ENCODE peak calls at places on chromosomes 12 and 14, in seven cellular contexts. K is iris pigment epithelial cell; E is stimulated activated CD8-positive, alpha-beta memory T cell treated with anti-CD3 and anti-CD28 coated beads, Interleukin-7, amount 100 ng/mL, for 24 hours; Y is NCI-H69; X is HFFc6; Q is HCEC 1CT; R is RPMI7951. G is an unnamed sample.

GRCh38 chr14:85058170-85058569 is 471.8 kb upstream of the FLRT2 start:
- DNase-seq in X (no peak), Q (peak; percentile 76), E (no peak), R (no peak), Y (no peak), K (peak; percentile 32), G (peak; percentile 38)

GRCh38 chr12:52789637-52790426 is 6.1 kb downstream of the KRT3 start:
- DNase-seq in Q (no peak), K (no peak), R (no peak), X (no peak), E (no peak), Y (no peak), G (no peak)

GRCh38 chr12:132866251-132866828 is 21.1 kb downstream of the CHFR start:
- DNase-seq in Q (peak; percentile 18), Y (no peak), E (no peak), R (no peak), X (peak; percentile 61), K (peak; percentile 78), G (peak; percentile 84)

GRCh38 chr14:23514009-23514962 is 37.3 kb downstream of the ZFHX2 start:
- DNase-seq in R (no peak), E (no peak), Y (peak; percentile 80), X (no peak), K (no peak), Q (no peak), G (no peak)

GRCh38 chr12:70643927-70644326 is 6.7 kb upstream of the PTPRB start:
- DNase-seq in E (no peak), Y (no peak), R (no peak), X (no peak), K (no peak), Q (no peak), G (no peak)

GRCh38 chr12:46212108-46212982 is 56.5 kb downstream of the SLC38A1 start:
- DNase-seq in X (no peak), Y (peak; percentile 74), R (no peak), K (no peak), Q (no peak), E (no peak), G (peak; percentile 47)

GRCh38 chr12:20213851-20214250 is 154.5 kb upstream of the PDE3A start:
- DNase-seq in K (peak; percentile 18), Y (no peak), R (no peak), Q (no peak), E (no peak), X (no peak), G (peak; percentile 60)

GRCh38 chr14:32319368-32320049 is 9.6 kb upstream of the AKAP6 start:
- DNase-seq in Q (no peak), X (peak; percentile 30), K (peak; percentile 41), Y (peak; percentile 30), E (no peak), R (peak; percentile 10), G (peak; percentile 50)

GRCh38 chr12:118098456-118098855 is 5.4 kb downstream of the VSIG10 start:
- DNase-seq in Y (peak; percentile 44), K (no peak), E (no peak), X (no peak), Q (no peak), R (no peak), G (no peak)

GRCh38 chr12:132747395-132747794 is 14.2 kb downstream of the ANKLE2 start:
- DNase-seq in Q (no peak), R (no peak), X (no peak), K (no peak), E (no peak), Y (no peak), G (no peak)

GRCh38 chr14:96671218-96671617 is 126.0 kb upstream of the VRK1 start:
- DNase-seq in R (no peak), X (no peak), E (no peak), K (no peak), Q (no peak), Y (no peak), G (no peak)

GRCh38 chr14:52327374-52328226 is 13.5 kb downstream of the PTGER2 start:
- DNase-seq in K (no peak), Y (no peak), E (no peak), X (peak; percentile 34), R (peak; percentile 58), Q (peak; percentile 80), G (peak; percentile 78)

GRCh38 chr12:87656311-87656710 is 372.9 kb downstream of the C12orf50 start:
- DNase-seq in E (no peak), K (no peak), Y (no peak), R (no peak), X (no peak), Q (no peak), G (no peak)

GRCh38 chr12:89252284-89252683 is 100.0 kb downstream of the DUSP6 start:
- DNase-seq in Q (peak; percentile 47), E (no peak), K (peak; percentile 61), X (peak; percentile 17), R (no peak), Y (no peak), G (peak; percentile 49)

GRCh38 chr14:96267336-96267735 is 11.3 kb downstream of the BDKRB1 start:
- DNase-seq in X (peak; percentile 84), Q (peak; percentile 49), R (peak; percentile 99), E (no peak), Y (peak; percentile 96), K (peak; percentile 82), G (peak; percentile 93)

GRCh38 chr12:25817166-25817565 is 141.3 kb upstream of the RASSF8 start:
- DNase-seq in K (peak; percentile 52), R (peak; percentile 33), Q (no peak), Y (no peak), X (no peak), E (no peak), G (no peak)

G was measured in fibroblast of mammary gland.